ENCODE peak calls at places on chromosome 20, in eight cellular contexts. One of them, this sample, is unnamed.

GRCh38 chr20:41534842-41535241 is 83.3 kb downstream of the CHD6 start:
- DNase-seq in stomach: no peak
- DNase-seq in MCF 10A: peak; percentile 30
- DNase-seq in WTC11: no peak
- DNase-seq in brain microvascular endothelial cell: peak; percentile 23
- DNase-seq in uterus: no peak
- DNase-seq in AG10803: no peak
- DNase-seq in IMR-90: peak; percentile 28
- DNase-seq in this sample: no peak

GRCh38 chr20:32681175-32682084 is 7.7 kb upstream of the C20orf203 start:
- DNase-seq in AG10803: no peak
- DNase-seq in WTC11: peak; percentile 63
- DNase-seq in brain microvascular endothelial cell: no peak
- DNase-seq in stomach: no peak
- DNase-seq in MCF 10A: peak; percentile 79
- DNase-seq in IMR-90: peak; percentile 17
- DNase-seq in uterus: no peak
- DNase-seq in this sample: peak; percentile 29

GRCh38 chr20:41393705-41394066 is 27.1 kb upstream of the EMILIN3 start:
- DNase-seq in uterus: no peak
- DNase-seq in brain microvascular endothelial cell: no peak
- DNase-seq in MCF 10A: no peak
- DNase-seq in WTC11: no peak
- DNase-seq in AG10803: no peak
- DNase-seq in IMR-90: no peak
- DNase-seq in stomach: no peak
- DNase-seq in this sample: no peak

GRCh38 chr20:32031007-32031958 is 20.8 kb upstream of the HCK start:
- DNase-seq in uterus: peak; percentile 65
- DNase-seq in IMR-90: peak; percentile 73
- DNase-seq in WTC11: peak; percentile 95
- DNase-seq in AG10803: peak; percentile 87
- DNase-seq in brain microvascular endothelial cell: peak; percentile 69
- DNase-seq in stomach: peak; percentile 81
- DNase-seq in MCF 10A: peak; percentile 82
- DNase-seq in this sample: peak; percentile 87

GRCh38 chr20:40704828-40705227 is 15.8 kb upstream of the MAFB start:
- DNase-seq in IMR-90: no peak
- DNase-seq in brain microvascular endothelial cell: no peak
- DNase-seq in stomach: no peak
- DNase-seq in AG10803: no peak
- DNase-seq in MCF 10A: no peak
- DNase-seq in WTC11: no peak
- DNase-seq in uterus: no peak
- DNase-seq in this sample: no peak

GRCh38 chr20:51422912-51423667 is 119.4 kb downstream of the NFATC2 start:
- DNase-seq in WTC11: no peak
- DNase-seq in brain microvascular endothelial cell: no peak
- DNase-seq in uterus: no peak
- DNase-seq in MCF 10A: no peak
- DNase-seq in AG10803: no peak
- DNase-seq in IMR-90: no peak
- DNase-seq in stomach: no peak
- DNase-seq in this sample: no peak

GRCh38 chr20:1894951-1895673 is at the start of gene SIRPA:
- DNase-seq in stomach: peak; percentile 55
- DNase-seq in MCF 10A: peak; percentile 64
- DNase-seq in WTC11: peak; percentile 42
- DNase-seq in IMR-90: peak; percentile 64
- DNase-seq in uterus: peak; percentile 78
- DNase-seq in brain microvascular endothelial cell: peak; percentile 39
- DNase-seq in AG10803: peak; percentile 69
- DNase-seq in this sample: peak; percentile 61

GRCh38 chr20:36919715-36920333 is 31.7 kb downstream of the SAMHD1 start:
- DNase-seq in AG10803: peak; percentile 66
- DNase-seq in WTC11: no peak
- DNase-seq in uterus: no peak
- DNase-seq in brain microvascular endothelial cell: peak; percentile 64
- DNase-seq in MCF 10A: peak; percentile 66
- DNase-seq in stomach: no peak
- DNase-seq in IMR-90: peak; percentile 74
- DNase-seq in this sample: peak; percentile 27

GRCh38 chr20:8994045-8994444 is 74.8 kb upstream of the PLCB4 start:
- DNase-seq in uterus: no peak
- DNase-seq in brain microvascular endothelial cell: no peak
- DNase-seq in IMR-90: no peak
- DNase-seq in WTC11: no peak
- DNase-seq in AG10803: no peak
- DNase-seq in MCF 10A: no peak
- DNase-seq in stomach: no peak
- DNase-seq in this sample: no peak

GRCh38 chr20:13017883-13018535 is 9.2 kb downstream of the SPTLC3 start:
- DNase-seq in WTC11: no peak
- DNase-seq in brain microvascular endothelial cell: no peak
- DNase-seq in stomach: no peak
- DNase-seq in uterus: no peak
- DNase-seq in IMR-90: no peak
- DNase-seq in AG10803: no peak
- DNase-seq in MCF 10A: no peak
- DNase-seq in this sample: no peak

GRCh38 chr20:22586645-22587310 is 2.4 kb upstream of the FOXA2 start:
- DNase-seq in AG10803: no peak
- DNase-seq in MCF 10A: peak; percentile 36
- DNase-seq in uterus: no peak
- DNase-seq in IMR-90: no peak
- DNase-seq in WTC11: peak; percentile 83
- DNase-seq in stomach: peak; percentile 79
- DNase-seq in brain microvascular endothelial cell: no peak
- DNase-seq in this sample: peak; percentile 73

GRCh38 chr20:6277661-6278060 is 154.8 kb upstream of the FERMT1 start:
- DNase-seq in IMR-90: no peak
- DNase-seq in stomach: no peak
- DNase-seq in MCF 10A: peak; percentile 23
- DNase-seq in WTC11: no peak
- DNase-seq in brain microvascular endothelial cell: peak; percentile 77
- DNase-seq in AG10803: no peak
- DNase-seq in uterus: no peak
- DNase-seq in this sample: no peak

GRCh38 chr20:48776306-48776705 is 51.5 kb downstream of the PREX1 start:
- DNase-seq in MCF 10A: no peak
- DNase-seq in stomach: no peak
- DNase-seq in IMR-90: peak; percentile 43
- DNase-seq in WTC11: no peak
- DNase-seq in uterus: no peak
- DNase-seq in AG10803: peak; percentile 94
- DNase-seq in brain microvascular endothelial cell: peak; percentile 84
- DNase-seq in this sample: no peak

DNA sequence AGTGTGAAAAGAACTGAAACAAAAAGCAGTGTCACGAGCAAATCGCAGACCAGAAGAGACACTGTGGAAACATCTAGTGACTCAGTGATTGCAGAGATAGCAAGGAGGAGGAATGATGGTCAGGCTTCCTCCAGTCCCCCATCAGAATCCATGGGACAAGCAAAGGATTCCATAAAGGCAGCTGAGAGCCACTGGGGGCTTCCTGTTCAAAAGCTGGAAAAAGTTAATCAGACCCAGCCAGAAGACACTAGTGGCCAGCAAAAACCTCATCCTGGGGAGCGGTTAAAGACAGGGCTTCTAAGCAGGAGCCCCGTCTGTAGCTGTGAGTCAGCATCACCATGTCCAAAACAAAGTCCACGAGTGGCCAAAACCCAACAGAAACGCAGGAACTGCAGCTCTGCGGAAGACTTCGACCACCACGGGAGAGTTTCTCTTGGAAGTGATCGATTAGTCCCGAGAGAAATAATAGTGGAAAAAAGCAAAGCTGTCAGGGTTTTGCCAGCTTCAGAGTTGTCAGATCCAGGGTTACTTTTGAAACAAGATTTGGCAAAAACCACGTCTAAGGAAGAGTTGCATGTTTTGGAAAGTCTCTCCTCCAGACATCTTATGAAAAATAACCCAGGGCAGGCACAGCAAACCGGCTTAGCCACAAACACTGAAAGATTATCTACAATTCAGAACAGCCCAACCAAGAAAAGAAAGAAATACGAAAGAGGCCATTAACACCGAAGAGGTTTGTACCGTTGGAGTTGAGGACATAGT is 51.0 kb downstream of the JAG1 start:
- DNase-seq in IMR-90: peak; percentile 72
- DNase-seq in brain microvascular endothelial cell: peak; percentile 71
- DNase-seq in WTC11: no peak
- DNase-seq in stomach: no peak
- DNase-seq in AG10803: peak; percentile 73
- DNase-seq in uterus: peak; percentile 56
- DNase-seq in MCF 10A: no peak
- DNase-seq in this sample: no peak
- TF ChIP-seq CTCF in IMR-90: no peak
- TF ChIP-seq CTCF in brain microvascular endothelial cell: peak; percentile 3
- TF ChIP-seq CTCF in WTC11: no peak
- TF ChIP-seq CTCF in stomach: no peak
- TF ChIP-seq CTCF in AG10803: no peak
- TF ChIP-seq CTCF in uterus: no peak
- TF ChIP-seq CTCF in MCF 10A: no peak
- TF ChIP-seq CTCF in this sample: no peak

GRCh38 chr20:49915118-49915379 is 280 bp downstream of the SPATA2 start:
- DNase-seq in AG10803: no peak
- DNase-seq in stomach: no peak
- DNase-seq in uterus: no peak
- DNase-seq in brain microvascular endothelial cell: no peak
- DNase-seq in IMR-90: no peak
- DNase-seq in WTC11: no peak
- DNase-seq in MCF 10A: no peak
- DNase-seq in this sample: no peak
- TF ChIP-seq CTCF in AG10803: no peak
- TF ChIP-seq CTCF in stomach: no peak
- TF ChIP-seq CTCF in uterus: no peak
- TF ChIP-seq CTCF in brain microvascular endothelial cell: no peak
- TF ChIP-seq CTCF in IMR-90: peak; percentile 3
- TF ChIP-seq CTCF in WTC11: no peak
- TF ChIP-seq CTCF in MCF 10A: no peak
- TF ChIP-seq CTCF in this sample: no peak

GRCh38 chr20:34085544-34086040 is 26.5 kb downstream of the EIF2S2 start:
- DNase-seq in brain microvascular endothelial cell: no peak
- DNase-seq in WTC11: no peak
- DNase-seq in AG10803: no peak
- DNase-seq in stomach: no peak
- DNase-seq in uterus: no peak
- DNase-seq in MCF 10A: no peak
- DNase-seq in IMR-90: no peak
- DNase-seq in this sample: no peak

GRCh38 chr20:34083781-34084180 is 28.3 kb downstream of the EIF2S2 start:
- DNase-seq in IMR-90: no peak
- DNase-seq in stomach: no peak
- DNase-seq in AG10803: no peak
- DNase-seq in MCF 10A: no peak
- DNase-seq in brain microvascular endothelial cell: no peak
- DNase-seq in WTC11: no peak
- DNase-seq in uterus: no peak
- DNase-seq in this sample: no peak

GRCh38 chr20:34082232-34082887 is 29.7 kb downstream of the EIF2S2 start:
- DNase-seq in brain microvascular endothelial cell: no peak
- DNase-seq in WTC11: no peak
- DNase-seq in stomach: no peak
- DNase-seq in MCF 10A: no peak
- DNase-seq in AG10803: no peak
- DNase-seq in IMR-90: no peak
- DNase-seq in uterus: no peak
- DNase-seq in this sample: no peak

GRCh38 chr20:34084227-34084923 is 27.7 kb downstream of the EIF2S2 start:
- DNase-seq in uterus: no peak
- DNase-seq in AG10803: no peak
- DNase-seq in IMR-90: no peak
- DNase-seq in brain microvascular endothelial cell: peak; percentile 18
- DNase-seq in WTC11: no peak
- DNase-seq in MCF 10A: no peak
- DNase-seq in stomach: no peak
- DNase-seq in this sample: no peak

DNA sequence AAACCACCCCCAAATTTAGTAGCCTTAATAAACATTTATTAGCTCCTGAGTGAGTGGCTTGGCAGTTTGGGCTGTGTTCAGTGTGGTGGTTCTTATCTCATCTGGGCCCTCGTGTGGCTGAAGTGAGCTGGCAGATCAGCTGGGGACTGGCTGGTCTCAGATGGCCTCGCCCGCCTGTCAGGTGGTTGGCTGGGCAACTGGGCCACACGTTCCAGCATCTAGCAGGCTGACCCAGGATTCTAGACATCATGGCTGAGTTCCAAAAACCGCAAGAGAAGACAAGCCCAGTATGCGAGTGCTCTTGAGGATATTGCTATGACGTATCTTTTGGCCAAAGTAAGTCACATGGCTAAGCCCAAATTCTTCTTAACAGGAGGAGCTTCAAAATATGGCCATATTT is 28.9 kb downstream of the EIF2S2 start:
- DNase-seq in MCF 10A: peak; percentile 96
- DNase-seq in AG10803: peak; percentile 94
- DNase-seq in uterus: peak; percentile 27
- DNase-seq in WTC11: no peak
- DNase-seq in stomach: peak; percentile 75
- DNase-seq in brain microvascular endothelial cell: peak; percentile 86
- DNase-seq in IMR-90: peak; percentile 86
- DNase-seq in this sample: no peak
- TF ChIP-seq CTCF in MCF 10A: no peak
- TF ChIP-seq CTCF in AG10803: peak; percentile 21
- TF ChIP-seq CTCF in uterus: no peak
- TF ChIP-seq CTCF in WTC11: no peak
- TF ChIP-seq CTCF in stomach: no peak
- TF ChIP-seq CTCF in brain microvascular endothelial cell: peak; percentile 28
- TF ChIP-seq CTCF in IMR-90: peak; percentile 10
- TF ChIP-seq CTCF in this sample: no peak

GRCh38 chr20:45908086-45908485 is 3.9 kb downstream of the PLTP start:
- DNase-seq in AG10803: no peak
- DNase-seq in WTC11: no peak
- DNase-seq in uterus: no peak
- DNase-seq in MCF 10A: no peak
- DNase-seq in brain microvascular endothelial cell: no peak
- DNase-seq in stomach: no peak
- DNase-seq in IMR-90: no peak
- DNase-seq in this sample: no peak

GRCh38 chr20:45909817-45910669 is 1.9 kb downstream of the PLTP start:
- DNase-seq in uterus: no peak
- DNase-seq in AG10803: no peak
- DNase-seq in stomach: no peak
- DNase-seq in WTC11: no peak
- DNase-seq in brain microvascular endothelial cell: no peak
- DNase-seq in IMR-90: no peak
- DNase-seq in MCF 10A: no peak
- DNase-seq in this sample: no peak

GRCh38 chr20:45907219-45907948 is 4.6 kb downstream of the PLTP start:
- DNase-seq in MCF 10A: no peak
- DNase-seq in WTC11: no peak
- DNase-seq in uterus: no peak
- DNase-seq in IMR-90: no peak
- DNase-seq in brain microvascular endothelial cell: no peak
- DNase-seq in AG10803: no peak
- DNase-seq in stomach: no peak
- DNase-seq in this sample: no peak

GRCh38 chr20:45910670-45911485 is 1.1 kb downstream of the PLTP start:
- DNase-seq in MCF 10A: peak; percentile 97
- DNase-seq in stomach: peak; percentile 99
- DNase-seq in uterus: peak; percentile 100
- DNase-seq in IMR-90: peak; percentile 100
- DNase-seq in AG10803: peak; percentile 100
- DNase-seq in brain microvascular endothelial cell: peak; percentile 100
- DNase-seq in WTC11: peak; percentile 100
- DNase-seq in this sample: peak; percentile 99

GRCh38 chr20:45909336-45909808 is 2.6 kb downstream of the PLTP start:
- DNase-seq in uterus: no peak
- DNase-seq in IMR-90: no peak
- DNase-seq in AG10803: no peak
- DNase-seq in stomach: no peak
- DNase-seq in MCF 10A: no peak
- DNase-seq in WTC11: no peak
- DNase-seq in brain microvascular endothelial cell: no peak
- DNase-seq in this sample: no peak
- TF ChIP-seq CTCF in uterus: no peak
- TF ChIP-seq CTCF in IMR-90: no peak
- TF ChIP-seq CTCF in AG10803: no peak
- TF ChIP-seq CTCF in stomach: no peak
- TF ChIP-seq CTCF in MCF 10A: no peak
- TF ChIP-seq CTCF in WTC11: no peak
- TF ChIP-seq CTCF in brain microvascular endothelial cell: no peak
- TF ChIP-seq CTCF in this sample: no peak